ENCODE peak calls at places on chromosome 1, in eight cellular contexts. U is stimulated activated CD4-positive, alpha-beta T cell treated with anti-CD3 and anti-CD28 coated beads, Interleukin-1b, Interleukin-23, amount 100 ng/mL, for 48 hours; T is GM20000; Q is stimulated activated naive CD8-positive, alpha-beta T cell treated with anti-CD3 and anti-CD28 coated beads, Interleukin-15, amount 100 ng/mL, for 72 hours; F is GOT3; X is amniotic epithelial cell; K is KBM-7; H is HT1080. R is an unnamed sample.

GRCh38 chr1:54806931-54807611 is 5.9 kb upstream of the TTC22 start:
- DNase-seq in Q (no peak), K (no peak), F (no peak), H (peak; percentile 75), T (no peak), X (no peak), U (no peak), R (no peak)

GRCh38 chr1:116255933-116256649 is 117.0 kb upstream of the ATP1A1 start:
- DNase-seq in T (no peak), K (no peak), Q (no peak), H (no peak), F (no peak), U (no peak), X (no peak), R (no peak)

GRCh38 chr1:55046871-55047270 is 7.5 kb downstream of the PCSK9 start:
- DNase-seq in K (no peak), T (no peak), Q (no peak), U (no peak), F (no peak), H (no peak), X (no peak), R (no peak)

GRCh38 chr1:201594575-201595245 is 55.8 kb downstream of the NAV1 start:
- DNase-seq in X (peak; percentile 34), Q (no peak), F (no peak), H (no peak), K (peak; percentile 22), U (no peak), T (no peak), R (no peak)

GRCh38 chr1:12464627-12465056 is 153.4 kb downstream of the DHRS3 start:
- DNase-seq in X (peak; percentile 96), U (no peak), F (no peak), T (no peak), H (peak; percentile 45), K (no peak), Q (no peak), R (no peak)

GRCh38 chr1:38740543-38740942 is 119.0 kb downstream of the RRAGC start:
- DNase-seq in H (no peak), U (no peak), F (no peak), K (no peak), X (peak; percentile 42), T (no peak), Q (no peak), R (no peak)

GRCh38 chr1:213973129-213973528 is 14.6 kb upstream of the PROX1 start:
- DNase-seq in H (peak; percentile 77), T (no peak), U (no peak), K (no peak), Q (no peak), X (no peak), F (no peak), R (no peak)

GRCh38 chr1:95035536-95035935 is 37.2 kb downstream of the ALG14 start:
- DNase-seq in K (no peak), Q (no peak), T (no peak), U (no peak), H (peak; percentile 94), X (peak; percentile 98), F (no peak), R (no peak)

GRCh38 chr1:203557958-203558760 is 64.2 kb downstream of the OPTC start:
- DNase-seq in F (peak; percentile 67), Q (no peak), H (peak; percentile 97), U (peak; percentile 36), K (no peak), X (peak; percentile 98), T (no peak), R (no peak)

R was measured in stimulated activated naive B cell treated with anti-CD40 and anti-IgM and Interleukin-4, amounts not matched to agents 10 μg/mL and 1 μg/mL and 100 μg/mL, for 72 hours.